ENCODE peak calls at places on chromosomes 2 and 18, in eight cellular contexts. L, F, V, Y, P, H, C and O are unnamed samples.

GRCh38 chr2:26384183-26384582 is 17.5 kb upstream of the DRC1 start:
- DNase-seq in L (no peak), F (no peak), V (no peak), Y (no peak), P (no peak), H (no peak), C (no peak), O (no peak)

GRCh38 chr2:211133766-211134165 is 577.4 kb downstream of the CPS1 start:
- DNase-seq in L (no peak), F (no peak), V (no peak), Y (no peak), P (no peak), H (no peak), C (no peak), O (no peak)

GRCh38 chr2:202115385-202116060 is 42.5 kb downstream of the KIAA2012 start:
- DNase-seq in L (no peak), F (no peak), V (no peak), Y (no peak), P (peak), H (no peak), C (no peak), O (no peak)

GRCh38 chr2:220887271-220887870 is 684.7 kb downstream of the EPHA4 start:
- DNase-seq in L (no peak), F (no peak), V (no peak), Y (no peak), P (peak), H (no peak), C (no peak), O (no peak)

GRCh38 chr18:58407263-58407648 is 221.6 kb downstream of the ALPK2 start:
- DNase-seq in L (no peak), F (no peak), V (no peak), Y (no peak), P (no peak), H (no peak), C (no peak), O (no peak)

GRCh38 chr18:37582306-37582705 is 16.7 kb upstream of the CELF4 start:
- DNase-seq in L (no peak), F (no peak), V (no peak), Y (no peak), P (no peak), H (peak), C (no peak), O (no peak)

GRCh38 chr2:173851256-173851655 is 113.9 kb downstream of the SP3 start:
- DNase-seq in L (no peak), F (no peak), V (no peak), Y (no peak), P (peak), H (no peak), C (no peak), O (no peak)

GRCh38 chr2:196195302-196195701 is 23.9 kb upstream of the STK17B start:
- DNase-seq in L (no peak), F (no peak), V (no peak), Y (no peak), P (no peak), H (no peak), C (no peak), O (no peak)

GRCh38 chr18:6920099-6920955 is 190.8 kb downstream of the ARHGAP28 start:
- DNase-seq in L (peak), F (no peak), V (no peak), Y (peak), P (peak), H (peak), C (peak), O (peak)

GRCh38 chr2:124804014-124804940 is 779.2 kb downstream of the CNTNAP5 start:
- DNase-seq in L (no peak), F (no peak), V (no peak), Y (peak), P (peak), H (peak), C (no peak), O (no peak)

GRCh38 chr2:188894028-188894427 is 80.1 kb upstream of the COL3A1 start:
- DNase-seq in L (no peak), F (no peak), V (no peak), Y (no peak), P (no peak), H (no peak), C (no peak), O (no peak)

GRCh38 chr2:96698221-96698861 is 41.5 kb downstream of the LMAN2L start:
- DNase-seq in L (no peak), F (no peak), V (peak), Y (no peak), P (no peak), H (no peak), C (no peak), O (no peak)

GRCh38 chr2:233492078-233492477 is 74.5 kb downstream of the USP40 start:
- DNase-seq in L (no peak), F (no peak), V (no peak), Y (no peak), P (no peak), H (no peak), C (no peak), O (no peak)

GRCh38 chr2:241105641-241106040 is 3.6 kb upstream of the MTERF4 start:
- DNase-seq in L (no peak), F (no peak), V (no peak), Y (no peak), P (no peak), H (no peak), C (no peak), O (no peak)

GRCh38 chr2:109131777-109132176 is 2.8 kb downstream of the SH3RF3 start:
- DNase-seq in L (no peak), F (no peak), V (no peak), Y (no peak), P (no peak), H (no peak), C (no peak), O (no peak)

GRCh38 chr18:48376406-48376805 is 32.8 kb downstream of the ZBTB7C start:
- DNase-seq in L (no peak), F (no peak), V (no peak), Y (no peak), P (no peak), H (no peak), C (no peak), O (no peak)

GRCh38 chr2:96374211-96374951 is 38.8 kb downstream of the NCAPH start:
- DNase-seq in L (peak), F (no peak), V (no peak), Y (peak), P (peak), H (peak), C (no peak), O (no peak)

GRCh38 chr2:233285921-233286320 is 21.7 kb upstream of the SAG start:
- DNase-seq in L (no peak), F (no peak), V (no peak), Y (no peak), P (no peak), H (no peak), C (no peak), O (no peak)

GRCh38 chr2:121722479-121722878 is 14.2 kb downstream of the NIFK start:
- DNase-seq in L (no peak), F (no peak), V (no peak), Y (no peak), P (peak), H (peak), C (no peak), O (no peak)

GRCh38 chr2:176398783-176399182 is 129.5 kb downstream of the MTX2 start:
- DNase-seq in L (no peak), F (no peak), V (no peak), Y (no peak), P (no peak), H (no peak), C (no peak), O (no peak)